ENCODE peak calls at places on chromosomes 4 and X, in eight cellular contexts. One of them, this sample, is unnamed.

GRCh38 chr4:3413675-3414420 is 27.9 kb upstream of the HGFAC start:
- DNase-seq in adrenal gland: no peak
- DNase-seq in mesenchymal stem cell: no peak
- DNase-seq in H7: peak; percentile 79
- DNase-seq in tibial nerve: peak; percentile 4
- DNase-seq in effector memory CD4-positive, alpha-beta T cell: no peak
- DNase-seq in neuronal stem cell: no peak
- DNase-seq in cardiac fibroblast: no peak
- DNase-seq in this sample: no peak

GRCh38 chrX:100643943-100644587 is at the start of gene SRPX2:
- DNase-seq in effector memory CD4-positive, alpha-beta T cell: no peak
- DNase-seq in mesenchymal stem cell: peak; percentile 93
- DNase-seq in tibial nerve: peak; percentile 39
- DNase-seq in neuronal stem cell: no peak
- DNase-seq in adrenal gland: peak; percentile 75
- DNase-seq in H7: no peak
- DNase-seq in cardiac fibroblast: peak; percentile 90
- DNase-seq in this sample: no peak

GRCh38 chr4:77176606-77177005 is 19.6 kb downstream of the CCNG2 start:
- DNase-seq in cardiac fibroblast: no peak
- DNase-seq in effector memory CD4-positive, alpha-beta T cell: no peak
- DNase-seq in tibial nerve: no peak
- DNase-seq in neuronal stem cell: no peak
- DNase-seq in mesenchymal stem cell: no peak
- DNase-seq in adrenal gland: no peak
- DNase-seq in H7: no peak
- DNase-seq in this sample: peak; percentile 40

GRCh38 chr4:186740822-186741221 is 17.2 kb upstream of the FAT1 start:
- DNase-seq in H7: no peak
- DNase-seq in neuronal stem cell: no peak
- DNase-seq in mesenchymal stem cell: no peak
- DNase-seq in adrenal gland: no peak
- DNase-seq in tibial nerve: no peak
- DNase-seq in effector memory CD4-positive, alpha-beta T cell: no peak
- DNase-seq in cardiac fibroblast: peak; percentile 78
- DNase-seq in this sample: no peak

GRCh38 chr4:55393461-55394320 is 2.1 kb upstream of the TMEM165 start:
- DNase-seq in neuronal stem cell: no peak
- DNase-seq in mesenchymal stem cell: no peak
- DNase-seq in adrenal gland: no peak
- DNase-seq in H7: no peak
- DNase-seq in cardiac fibroblast: peak; percentile 62
- DNase-seq in tibial nerve: no peak
- DNase-seq in effector memory CD4-positive, alpha-beta T cell: no peak
- DNase-seq in this sample: no peak

GRCh38 chrX:49291615-49292337 is 11.7 kb upstream of the GAGE10 start:
- DNase-seq in effector memory CD4-positive, alpha-beta T cell: peak; percentile 35
- DNase-seq in adrenal gland: peak; percentile 64
- DNase-seq in cardiac fibroblast: peak; percentile 71
- DNase-seq in neuronal stem cell: peak; percentile 46
- DNase-seq in mesenchymal stem cell: peak; percentile 38
- DNase-seq in tibial nerve: peak; percentile 19
- DNase-seq in H7: peak; percentile 64
- DNase-seq in this sample: peak; percentile 19

GRCh38 chr4:164596927-164597326 is 157.0 kb upstream of the SMIM31 start:
- DNase-seq in adrenal gland: no peak
- DNase-seq in mesenchymal stem cell: no peak
- DNase-seq in tibial nerve: no peak
- DNase-seq in cardiac fibroblast: no peak
- DNase-seq in effector memory CD4-positive, alpha-beta T cell: no peak
- DNase-seq in H7: peak; percentile 4
- DNase-seq in neuronal stem cell: no peak
- DNase-seq in this sample: no peak

GRCh38 chr4:84238247-84239090 is 260.6 kb downstream of the NKX6-1 start:
- DNase-seq in neuronal stem cell: no peak
- DNase-seq in H7: no peak
- DNase-seq in cardiac fibroblast: peak; percentile 13
- DNase-seq in tibial nerve: no peak
- DNase-seq in mesenchymal stem cell: no peak
- DNase-seq in effector memory CD4-positive, alpha-beta T cell: no peak
- DNase-seq in adrenal gland: no peak
- DNase-seq in this sample: no peak

GRCh38 chr4:134807231-134807745 is 605.7 kb upstream of the PABPC4L start:
- DNase-seq in cardiac fibroblast: no peak
- DNase-seq in mesenchymal stem cell: peak; percentile 45
- DNase-seq in adrenal gland: no peak
- DNase-seq in effector memory CD4-positive, alpha-beta T cell: no peak
- DNase-seq in neuronal stem cell: no peak
- DNase-seq in H7: no peak
- DNase-seq in tibial nerve: no peak
- DNase-seq in this sample: no peak

GRCh38 chr4:52824603-52825310 is 37.4 kb upstream of the RASL11B start:
- DNase-seq in H7: no peak
- DNase-seq in tibial nerve: no peak
- DNase-seq in cardiac fibroblast: no peak
- DNase-seq in mesenchymal stem cell: peak; percentile 84
- DNase-seq in adrenal gland: no peak
- DNase-seq in effector memory CD4-positive, alpha-beta T cell: no peak
- DNase-seq in neuronal stem cell: no peak
- DNase-seq in this sample: no peak

GRCh38 chr4:41050840-41051775 is 163.2 kb downstream of the APBB2 start:
- DNase-seq in effector memory CD4-positive, alpha-beta T cell: no peak
- DNase-seq in tibial nerve: no peak
- DNase-seq in cardiac fibroblast: peak; percentile 45
- DNase-seq in neuronal stem cell: no peak
- DNase-seq in adrenal gland: no peak
- DNase-seq in mesenchymal stem cell: no peak
- DNase-seq in H7: peak; percentile 23
- DNase-seq in this sample: no peak

GRCh38 chrX:23662853-23663252 is 4.4 kb upstream of the PRDX4 start:
- DNase-seq in mesenchymal stem cell: peak; percentile 17
- DNase-seq in tibial nerve: no peak
- DNase-seq in neuronal stem cell: no peak
- DNase-seq in adrenal gland: peak; percentile 6
- DNase-seq in H7: no peak
- DNase-seq in cardiac fibroblast: peak; percentile 72
- DNase-seq in effector memory CD4-positive, alpha-beta T cell: no peak
- DNase-seq in this sample: no peak

GRCh38 chr4:78689224-78689623 is 86.9 kb upstream of the BMP2K start:
- DNase-seq in H7: no peak
- DNase-seq in mesenchymal stem cell: no peak
- DNase-seq in tibial nerve: no peak
- DNase-seq in neuronal stem cell: no peak
- DNase-seq in effector memory CD4-positive, alpha-beta T cell: no peak
- DNase-seq in adrenal gland: no peak
- DNase-seq in cardiac fibroblast: peak; percentile 61
- DNase-seq in this sample: no peak

GRCh38 chr4:42412251-42412650 is 15.0 kb downstream of the SHISA3 start:
- DNase-seq in neuronal stem cell: no peak
- DNase-seq in tibial nerve: no peak
- DNase-seq in adrenal gland: no peak
- DNase-seq in mesenchymal stem cell: peak; percentile 69
- DNase-seq in cardiac fibroblast: peak; percentile 95
- DNase-seq in effector memory CD4-positive, alpha-beta T cell: no peak
- DNase-seq in H7: no peak
- DNase-seq in this sample: no peak

GRCh38 chrX:110108381-110108796 is 105.5 kb downstream of the TMEM164 start:
- DNase-seq in neuronal stem cell: no peak
- DNase-seq in cardiac fibroblast: peak; percentile 73
- DNase-seq in effector memory CD4-positive, alpha-beta T cell: no peak
- DNase-seq in mesenchymal stem cell: peak; percentile 79
- DNase-seq in adrenal gland: peak; percentile 63
- DNase-seq in H7: no peak
- DNase-seq in tibial nerve: no peak
- DNase-seq in this sample: no peak

GRCh38 chrX:134908235-134908834 is 82.5 kb upstream of the SMIM10 start:
- DNase-seq in mesenchymal stem cell: peak; percentile 63
- DNase-seq in effector memory CD4-positive, alpha-beta T cell: no peak
- DNase-seq in H7: no peak
- DNase-seq in adrenal gland: peak; percentile 47
- DNase-seq in cardiac fibroblast: peak; percentile 52
- DNase-seq in tibial nerve: no peak
- DNase-seq in neuronal stem cell: no peak
- DNase-seq in this sample: no peak

GRCh38 chr4:73741140-73741749 is 876 bp downstream of the CXCL8 start:
- DNase-seq in cardiac fibroblast: peak; percentile 66
- DNase-seq in adrenal gland: no peak
- DNase-seq in neuronal stem cell: no peak
- DNase-seq in tibial nerve: no peak
- DNase-seq in effector memory CD4-positive, alpha-beta T cell: no peak
- DNase-seq in mesenchymal stem cell: peak; percentile 50
- DNase-seq in H7: no peak
- DNase-seq in this sample: no peak

GRCh38 chr4:187232201-187232600 is 508.5 kb upstream of the FAT1 start:
- DNase-seq in adrenal gland: no peak
- DNase-seq in tibial nerve: no peak
- DNase-seq in effector memory CD4-positive, alpha-beta T cell: no peak
- DNase-seq in neuronal stem cell: no peak
- DNase-seq in mesenchymal stem cell: no peak
- DNase-seq in cardiac fibroblast: no peak
- DNase-seq in H7: no peak
- DNase-seq in this sample: no peak

GRCh38 chr4:4575284-4576211 is 33.7 kb upstream of the STX18 start:
- DNase-seq in cardiac fibroblast: peak; percentile 55
- DNase-seq in adrenal gland: peak; percentile 74
- DNase-seq in effector memory CD4-positive, alpha-beta T cell: peak; percentile 52
- DNase-seq in mesenchymal stem cell: peak; percentile 72
- DNase-seq in tibial nerve: no peak
- DNase-seq in neuronal stem cell: peak; percentile 83
- DNase-seq in H7: peak; percentile 94
- DNase-seq in this sample: peak; percentile 10

GRCh38 chr4:11765849-11766453 is 337.3 kb upstream of the HS3ST1 start:
- DNase-seq in adrenal gland: peak; percentile 47
- DNase-seq in mesenchymal stem cell: peak; percentile 44
- DNase-seq in cardiac fibroblast: peak; percentile 58
- DNase-seq in effector memory CD4-positive, alpha-beta T cell: no peak
- DNase-seq in neuronal stem cell: peak; percentile 33
- DNase-seq in H7: peak; percentile 47
- DNase-seq in tibial nerve: no peak
- DNase-seq in this sample: no peak

GRCh38 chr4:53688186-53688790 is 97.0 kb upstream of the LNX1 start:
- DNase-seq in H7: no peak
- DNase-seq in neuronal stem cell: no peak
- DNase-seq in mesenchymal stem cell: peak; percentile 99
- DNase-seq in adrenal gland: peak; percentile 25
- DNase-seq in tibial nerve: no peak
- DNase-seq in effector memory CD4-positive, alpha-beta T cell: no peak
- DNase-seq in cardiac fibroblast: peak; percentile 99
- DNase-seq in this sample: no peak

GRCh38 chrX:45506149-45506768 is 305.6 kb upstream of the DIPK2B start:
- DNase-seq in H7: no peak
- DNase-seq in tibial nerve: no peak
- DNase-seq in adrenal gland: no peak
- DNase-seq in neuronal stem cell: no peak
- DNase-seq in effector memory CD4-positive, alpha-beta T cell: no peak
- DNase-seq in mesenchymal stem cell: peak; percentile 13
- DNase-seq in cardiac fibroblast: no peak
- DNase-seq in this sample: no peak

GRCh38 chrX:40175416-40176255 is 77.9 kb upstream of the BCOR start:
- DNase-seq in H7: peak; percentile 88
- DNase-seq in neuronal stem cell: no peak
- DNase-seq in cardiac fibroblast: peak; percentile 58
- DNase-seq in adrenal gland: peak; percentile 85
- DNase-seq in effector memory CD4-positive, alpha-beta T cell: peak; percentile 63
- DNase-seq in tibial nerve: no peak
- DNase-seq in mesenchymal stem cell: peak; percentile 82
- DNase-seq in this sample: peak; percentile 37

GRCh38 chrX:71493111-71493613 is 39.7 kb upstream of the OGT start:
- DNase-seq in mesenchymal stem cell: no peak
- DNase-seq in tibial nerve: peak; percentile 14
- DNase-seq in H7: no peak
- DNase-seq in effector memory CD4-positive, alpha-beta T cell: no peak
- DNase-seq in cardiac fibroblast: no peak
- DNase-seq in neuronal stem cell: no peak
- DNase-seq in adrenal gland: peak; percentile 35
- DNase-seq in this sample: peak; percentile 10

GRCh38 chrX:101359966-101360365 is 11.4 kb upstream of the TIMM8A start:
- DNase-seq in mesenchymal stem cell: no peak
- DNase-seq in tibial nerve: no peak
- DNase-seq in cardiac fibroblast: peak; percentile 36
- DNase-seq in effector memory CD4-positive, alpha-beta T cell: no peak
- DNase-seq in neuronal stem cell: no peak
- DNase-seq in H7: no peak
- DNase-seq in adrenal gland: no peak
- DNase-seq in this sample: no peak

GRCh38 chr4:153518637-153519384 is 52.7 kb downstream of the TMEM131L start:
- DNase-seq in adrenal gland: no peak
- DNase-seq in H7: no peak
- DNase-seq in cardiac fibroblast: no peak
- DNase-seq in mesenchymal stem cell: no peak
- DNase-seq in tibial nerve: no peak
- DNase-seq in effector memory CD4-positive, alpha-beta T cell: no peak
- DNase-seq in neuronal stem cell: no peak
- DNase-seq in this sample: no peak
- H3K4me3 ChIP-seq in adrenal gland: no peak overlapping the region
- H3K4me3 ChIP-seq in H7: no peak overlapping the region
- H3K4me3 ChIP-seq in cardiac fibroblast: no peak overlapping the region
- H3K4me3 ChIP-seq in mesenchymal stem cell: no peak overlapping the region
- H3K4me3 ChIP-seq in tibial nerve: no peak overlapping the region
- H3K4me3 ChIP-seq in effector memory CD4-positive, alpha-beta T cell: peak overlapping the region; percentile 40
- H3K4me3 ChIP-seq in neuronal stem cell: no peak overlapping the region
- H3K4me3 ChIP-seq in this sample: no peak overlapping the region

GRCh38 chr4:37662861-37663390 is 23.2 kb downstream of the RELL1 start:
- DNase-seq in cardiac fibroblast: peak; percentile 40
- DNase-seq in H7: no peak
- DNase-seq in mesenchymal stem cell: peak; percentile 63
- DNase-seq in neuronal stem cell: no peak
- DNase-seq in tibial nerve: no peak
- DNase-seq in adrenal gland: peak; percentile 54
- DNase-seq in effector memory CD4-positive, alpha-beta T cell: no peak
- DNase-seq in this sample: no peak
- H3K4me3 ChIP-seq in cardiac fibroblast: no peak overlapping the region
- H3K4me3 ChIP-seq in H7: no peak overlapping the region
- H3K4me3 ChIP-seq in mesenchymal stem cell: no peak overlapping the region
- H3K4me3 ChIP-seq in neuronal stem cell: no peak overlapping the region
- H3K4me3 ChIP-seq in tibial nerve: no peak overlapping the region
- H3K4me3 ChIP-seq in adrenal gland: no peak overlapping the region
- H3K4me3 ChIP-seq in effector memory CD4-positive, alpha-beta T cell: no peak overlapping the region
- H3K4me3 ChIP-seq in this sample: no peak overlapping the region

GRCh38 chr4:8202526-8203375 is 3.7 kb downstream of the SH3TC1 start:
- DNase-seq in H7: no peak
- DNase-seq in tibial nerve: no peak
- DNase-seq in adrenal gland: no peak
- DNase-seq in cardiac fibroblast: no peak
- DNase-seq in effector memory CD4-positive, alpha-beta T cell: no peak
- DNase-seq in neuronal stem cell: no peak
- DNase-seq in mesenchymal stem cell: no peak
- DNase-seq in this sample: no peak
- H3K4me3 ChIP-seq in H7: no peak overlapping the region
- H3K4me3 ChIP-seq in tibial nerve: peak overlapping the region; percentile 49
- H3K4me3 ChIP-seq in adrenal gland: no peak overlapping the region
- H3K4me3 ChIP-seq in cardiac fibroblast: no peak overlapping the region
- H3K4me3 ChIP-seq in effector memory CD4-positive, alpha-beta T cell: no peak overlapping the region
- H3K4me3 ChIP-seq in neuronal stem cell: no peak overlapping the region
- H3K4me3 ChIP-seq in mesenchymal stem cell: no peak overlapping the region
- H3K4me3 ChIP-seq in this sample: no peak overlapping the region

DNA sequence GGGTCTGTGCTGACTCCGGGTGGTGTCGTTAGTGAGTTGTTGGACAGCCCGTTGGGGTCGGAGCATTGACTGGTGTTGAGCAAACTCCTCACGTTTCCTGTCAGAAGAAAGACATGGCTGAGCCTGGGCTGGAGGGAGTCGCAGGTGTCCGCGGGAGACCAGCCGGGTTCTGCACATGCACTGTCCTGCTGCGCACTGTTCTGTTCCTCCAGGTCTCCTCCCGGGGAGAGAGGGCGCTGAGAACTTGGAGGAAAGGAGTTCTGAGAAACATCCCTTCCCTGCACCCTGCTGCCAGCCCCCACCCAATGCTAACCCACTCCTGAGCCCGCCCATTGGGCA is 1.1 kb downstream of the ZNF141 start:
- DNase-seq in neuronal stem cell: no peak
- DNase-seq in effector memory CD4-positive, alpha-beta T cell: no peak
- DNase-seq in mesenchymal stem cell: peak; percentile 6
- DNase-seq in H7: peak; percentile 14
- DNase-seq in adrenal gland: peak; percentile 13
- DNase-seq in tibial nerve: no peak
- DNase-seq in cardiac fibroblast: peak; percentile 5
- DNase-seq in this sample: no peak
- H3K4me3 ChIP-seq in neuronal stem cell: peak overlapping the region; percentile 95
- H3K4me3 ChIP-seq in effector memory CD4-positive, alpha-beta T cell: peak overlapping the region; percentile 91
- H3K4me3 ChIP-seq in mesenchymal stem cell: peak overlapping the region; percentile 83
- H3K4me3 ChIP-seq in H7: peak overlapping the region; percentile 91
- H3K4me3 ChIP-seq in adrenal gland: peak overlapping the region; percentile 54
- H3K4me3 ChIP-seq in tibial nerve: peak overlapping the region; percentile 87
- H3K4me3 ChIP-seq in cardiac fibroblast: peak overlapping the region; percentile 89
- H3K4me3 ChIP-seq in this sample: peak overlapping the region; percentile 82